ENCODE peak calls at places on chromosomes 11 and 22, in five cellular contexts. U, N, H, M and I are unnamed samples.

GRCh38 chr11:118930152-118930712 is 4.5 kb upstream of the BCL9L start:
- DNase-seq in U (peak), N (no peak), H (peak), M (peak), I (peak)

GRCh38 chr11:79794057-79794456 is 353.2 kb upstream of the TENM4 start:
- DNase-seq in U (no peak), N (no peak), H (no peak), M (no peak), I (no peak)

GRCh38 chr11:61683961-61684869 is 4.0 kb downstream of the DAGLA start:
- DNase-seq in U (no peak), N (no peak), H (no peak), M (peak), I (no peak)

GRCh38 chr22:21972293-21972779 is 10.3 kb downstream of the TOP3B start:
- DNase-seq in U (peak), N (no peak), H (peak), M (peak), I (peak)

GRCh38 chr11:1230456-1231395 is 7.9 kb downstream of the MUC5B start:
- DNase-seq in U (no peak), N (no peak), H (no peak), M (no peak), I (no peak)

GRCh38 chr11:76728778-76729177 is 54.4 kb upstream of the TSKU start:
- DNase-seq in U (no peak), N (no peak), H (no peak), M (no peak), I (no peak)

GRCh38 chr11:85844439-85845051 is 10.6 kb upstream of the CCDC83 start:
- DNase-seq in U (peak), N (no peak), H (peak), M (peak), I (no peak)

GRCh38 chr11:19087658-19088057 is 27.1 kb upstream of the MRGPRX2 start:
- DNase-seq in U (peak), N (no peak), H (no peak), M (peak), I (no peak)

GRCh38 chr22:38706101-38706884 is 549 bp downstream of the GTPBP1 start:
- DNase-seq in U (peak), N (no peak), H (no peak), M (peak), I (peak)

GRCh38 chr22:42905702-42906183 is 48.7 kb upstream of the ARFGAP3 start:
- DNase-seq in U (no peak), N (no peak), H (no peak), M (no peak), I (no peak)

GRCh38 chr11:4916581-4916980 is 2.6 kb downstream of the OR51G2 start:
- DNase-seq in U (no peak), N (no peak), H (no peak), M (no peak), I (no peak)

GRCh38 chr11:32939046-32939445 is 46.4 kb downstream of the QSER1 start:
- DNase-seq in U (no peak), N (no peak), H (no peak), M (no peak), I (no peak)

GRCh38 chr11:60795291-60795690 is 10.2 kb downstream of the MS4A10 start:
- DNase-seq in U (no peak), N (no peak), H (no peak), M (no peak), I (no peak)

GRCh38 chr22:45502215-45503070 is at the start of gene FBLN1:
- DNase-seq in U (peak), N (peak), H (peak), M (no peak), I (peak)
- H3K4me2 ChIP-seq in U (peak), N (peak), H (peak), M (peak), I (peak)

GRCh38 chr11:45000918-45001317 is 50.2 kb upstream of the TP53I11 start:
- DNase-seq in U (no peak), N (no peak), H (no peak), M (no peak), I (no peak)
- H3K4me2 ChIP-seq in U (no peak), N (no peak), H (no peak), M (no peak), I (no peak)

GRCh38 chr11:24574461-24574860 is 77.6 kb downstream of the LUZP2 start:
- DNase-seq in U (no peak), N (no peak), H (no peak), M (peak), I (no peak)
- H3K4me2 ChIP-seq in U (no peak), N (no peak), H (no peak), M (no peak), I (no peak)

GRCh38 chr11:123357353-123357989 is 72.6 kb upstream of the GRAMD1B start:
- DNase-seq in U (no peak), N (no peak), H (no peak), M (no peak), I (no peak)
- H3K4me2 ChIP-seq in U (peak), N (peak), H (peak), M (peak), I (peak)

GRCh38 chr11:34447044-34447443 is 8.3 kb downstream of the CAT start:
- DNase-seq in U (no peak), N (no peak), H (no peak), M (no peak), I (no peak)

GRCh38 chr11:34446389-34446788 is 7.7 kb downstream of the CAT start:
- DNase-seq in U (no peak), N (no peak), H (no peak), M (no peak), I (no peak)

GRCh38 chr11:34449013-34449412 is 10.3 kb downstream of the CAT start:
- DNase-seq in U (no peak), N (no peak), H (no peak), M (no peak), I (no peak)

GRCh38 chr11:34451053-34451452 is 12.3 kb downstream of the CAT start:
- DNase-seq in U (no peak), N (no peak), H (no peak), M (no peak), I (no peak)

GRCh38 chr11:34448223-34448994 is 9.7 kb downstream of the CAT start:
- DNase-seq in U (no peak), N (no peak), H (no peak), M (no peak), I (no peak)
- H3K4me2 ChIP-seq in U (no peak), N (no peak), H (no peak), M (no peak), I (no peak)

GRCh38 chr22:26588749-26589366 is 1.1 kb downstream of the TPST2 start:
- DNase-seq in U (no peak), N (no peak), H (no peak), M (no peak), I (no peak)

GRCh38 chr22:26589367-26589844 is 526 bp downstream of the TPST2 start:
- DNase-seq in U (peak), N (peak), H (peak), M (peak), I (peak)

GRCh38 chr22:26586556-26587325 is 3.2 kb downstream of the TPST2 start:
- DNase-seq in U (no peak), N (no peak), H (no peak), M (no peak), I (no peak)

GRCh38 chr22:26589845-26590524 is at the start of gene TPST2:
- DNase-seq in U (peak), N (peak), H (peak), M (peak), I (peak)

GRCh38 chr22:26587991-26588613 is 1.8 kb downstream of the TPST2 start:
- DNase-seq in U (peak), N (no peak), H (no peak), M (no peak), I (no peak)
- H3K4me2 ChIP-seq in U (no peak), N (no peak), H (no peak), M (no peak), I (peak)

DNA sequence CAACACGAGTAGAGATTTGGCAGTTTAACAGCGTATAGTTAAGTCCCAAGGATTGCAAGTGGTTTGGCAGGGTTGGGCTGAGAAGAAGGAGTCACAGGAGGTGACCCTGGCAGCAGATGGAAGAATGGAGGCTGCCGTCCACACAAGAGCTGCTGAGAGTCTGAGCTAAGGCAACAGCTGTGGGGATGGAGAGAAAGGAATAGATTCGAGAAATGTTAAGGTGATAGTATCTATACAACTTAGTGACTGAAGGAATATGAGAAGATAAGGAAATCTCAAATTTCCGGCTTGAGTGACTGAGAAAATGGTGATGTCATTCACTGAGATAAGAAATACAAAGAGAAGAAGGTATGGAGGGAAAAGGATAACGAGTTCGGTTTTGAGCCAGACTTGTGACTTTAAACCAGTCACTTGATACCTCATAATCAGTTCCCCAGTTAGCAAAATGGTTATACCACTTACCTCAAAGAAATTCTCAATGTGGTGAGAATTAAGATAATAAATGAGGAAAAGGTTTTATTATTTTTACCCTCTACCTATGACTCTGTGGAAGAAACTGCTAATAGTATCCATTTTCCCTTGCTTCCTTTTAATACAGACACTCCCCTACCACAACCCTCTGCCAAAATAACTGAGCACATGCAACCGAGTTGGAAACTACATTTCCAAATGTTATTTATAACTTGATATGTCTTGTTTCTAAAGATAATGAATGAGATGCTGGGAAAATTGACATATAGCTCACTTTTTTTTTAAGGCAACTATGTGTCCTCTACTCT is 30.7 kb downstream of the FAM168A start:
- DNase-seq in U (no peak), N (no peak), H (no peak), M (peak), I (no peak)
- H3K4me2 ChIP-seq in U (no peak), N (no peak), H (no peak), M (no peak), I (no peak)

GRCh38 chr11:68844376-68844775 is 2.7 kb upstream of the CPT1A start:
- DNase-seq in U (no peak), N (no peak), H (no peak), M (no peak), I (no peak)
- H3K4me2 ChIP-seq in U (no peak), N (no peak), H (peak), M (no peak), I (no peak)

DNA sequence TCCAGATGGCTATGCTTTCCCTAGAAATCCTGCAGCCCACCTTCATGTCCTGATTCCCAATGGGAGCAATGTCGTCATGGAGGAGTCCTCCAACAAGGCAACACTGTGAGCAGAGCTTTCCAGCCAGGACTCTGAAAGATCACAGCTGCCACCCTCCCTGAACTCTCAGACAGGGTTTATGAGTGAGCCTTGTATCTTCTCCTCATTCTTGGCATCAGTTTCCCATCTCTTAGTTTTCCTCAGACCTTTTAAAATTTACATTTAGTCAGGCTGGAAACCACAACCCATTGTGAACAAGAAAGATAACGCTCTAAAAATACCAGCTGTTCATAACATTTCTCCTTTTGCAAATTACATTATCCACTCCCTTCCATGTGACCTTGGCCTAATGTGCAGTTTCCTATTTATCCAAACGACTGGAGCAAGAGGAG is 15.6 kb upstream of the LYVE1 start:
- DNase-seq in U (no peak), N (no peak), H (no peak), M (peak), I (no peak)
- H3K4me2 ChIP-seq in U (no peak), N (no peak), H (no peak), M (no peak), I (no peak)

GRCh38 chr22:25922141-25922540 is 180.2 kb downstream of the MYO18B start:
- DNase-seq in U (no peak), N (no peak), H (no peak), M (no peak), I (no peak)
- H3K4me2 ChIP-seq in U (no peak), N (no peak), H (no peak), M (no peak), I (no peak)